ENCODE peak calls at places on chromosomes 13 and 19, in eight cellular contexts. F is AG09309, G is K562, R is AG04450, B is epithelial cell of esophagus, E is transverse colon, I is IMR-90, N is cardiac muscle cell. W is an unnamed sample.
A peak's percentile ranks its signal among the peaks of the same experiment; 100 is the strongest.

GRCh38 chr13:51501096-51501495 is 48.3 kb upstream of the INTS6 start:
- DNase-seq in B (no peak), R (no peak), N (peak; percentile 21), G (no peak), F (no peak), I (peak; percentile 39), E (no peak), W (peak; percentile 52)

GRCh38 chr19:17948474-17948966 is 15.7 kb downstream of the CCDC124 start:
- DNase-seq in G (no peak), F (no peak), E (no peak), I (no peak), R (no peak), B (no peak), N (no peak), W (no peak)

GRCh38 chr13:23557043-23557442 is 13.2 kb upstream of the TNFRSF19 start:
- DNase-seq in N (no peak), B (no peak), G (no peak), E (no peak), I (no peak), F (no peak), R (no peak), W (no peak)

GRCh38 chr19:8638078-8638619 is 7.7 kb downstream of the NFILZ start:
- DNase-seq in I (peak; percentile 21), N (peak; percentile 62), B (no peak), F (peak; percentile 57), R (no peak), E (peak; percentile 22), G (no peak), W (no peak)

GRCh38 chr19:306151-306900 is 15.1 kb upstream of the PLPP2 start:
- DNase-seq in G (no peak), E (no peak), F (no peak), R (no peak), N (no peak), B (no peak), I (no peak), W (no peak)

GRCh38 chr13:29384466-29384865 is 211.0 kb downstream of the SLC7A1 start:
- DNase-seq in R (no peak), F (no peak), E (no peak), B (no peak), I (no peak), N (no peak), G (no peak), W (no peak)

GRCh38 chr13:99388334-99388923 is 81.2 kb upstream of the GPR183 start:
- DNase-seq in F (no peak), N (no peak), B (no peak), E (no peak), I (no peak), G (no peak), R (no peak), W (no peak)

GRCh38 chr13:52449323-52450011 is 967 bp downstream of the VPS36 start:
- DNase-seq in G (no peak), I (no peak), R (no peak), E (no peak), N (no peak), F (no peak), B (no peak), W (no peak)

GRCh38 chr19:28075229-28075628 is 1137.7 kb downstream of the UQCRFS1 start:
- DNase-seq in B (no peak), R (no peak), G (no peak), N (no peak), I (no peak), F (no peak), E (no peak), W (no peak)

GRCh38 chr19:30649934-30650614 is 277.9 kb downstream of the ZNF536 start:
- DNase-seq in I (peak; percentile 51), R (no peak), E (no peak), B (peak; percentile 54), F (no peak), N (peak; percentile 63), G (peak; percentile 45), W (peak; percentile 58)

GRCh38 chr19:57803594-57804325 is 11.0 kb downstream of the ZNF552 start:
- DNase-seq in R (peak; percentile 48), N (peak; percentile 92), E (peak; percentile 26), I (peak; percentile 79), G (no peak), B (peak; percentile 67), F (peak; percentile 67), W (peak; percentile 62)

GRCh38 chr13:106507560-106508274 is 27.7 kb downstream of the EFNB2 start:
- DNase-seq in E (no peak), N (peak; percentile 96), F (peak; percentile 93), G (no peak), B (peak; percentile 95), I (peak; percentile 95), R (peak; percentile 76), W (peak; percentile 97)

GRCh38 chr19:574658-575526 is 2.5 kb downstream of the BSG start:
- DNase-seq in I (peak; percentile 59), B (peak; percentile 58), E (no peak), R (no peak), N (peak; percentile 56), F (no peak), G (peak; percentile 74), W (peak; percentile 72)

GRCh38 chr19:40519352-40520322 is 52.8 kb downstream of the SPTBN4 start:
- DNase-seq in E (no peak), G (no peak), F (no peak), R (no peak), N (peak; percentile 57), I (peak; percentile 40), B (peak; percentile 47), W (no peak)

GRCh38 chr19:19185853-19186728 is 5.9 kb downstream of the BORCS8 start:
- DNase-seq in B (peak; percentile 67), N (peak; percentile 56), G (peak; percentile 69), R (no peak), I (peak; percentile 31), E (peak; percentile 57), F (no peak), W (peak; percentile 43)

GRCh38 chr19:7203317-7203716 is 90.9 kb downstream of the INSR start:
- DNase-seq in F (no peak), N (no peak), E (no peak), R (no peak), B (no peak), G (no peak), I (no peak), W (no peak)

GRCh38 chr19:23470873-23471555 is 75.7 kb upstream of the ZNF91 start:
- DNase-seq in R (no peak), N (no peak), E (peak; percentile 34), F (no peak), G (no peak), B (no peak), I (no peak), W (no peak)

GRCh38 chr13:113393226-113393571 is 29.3 kb upstream of the GRTP1 start:
- DNase-seq in B (no peak), E (no peak), N (no peak), R (no peak), I (no peak), G (no peak), F (no peak), W (no peak)

GRCh38 chr19:11199517-11199916 is 2.2 kb upstream of the KANK2 start:
- DNase-seq in F (no peak), I (no peak), B (no peak), N (no peak), G (no peak), E (no peak), R (no peak), W (no peak)

GRCh38 chr19:15864824-15865223 is 33.0 kb downstream of the CYP4F2 start:
- DNase-seq in F (no peak), R (no peak), N (no peak), E (no peak), G (no peak), I (no peak), B (no peak), W (no peak)

GRCh38 chr13:111652676-111653075 is 332.2 kb downstream of the TEX29 start:
- DNase-seq in N (no peak), R (no peak), G (no peak), B (no peak), E (no peak), F (no peak), I (no peak), W (no peak)

GRCh38 chr13:28820099-28821051 is at the start of gene MTUS2:
- DNase-seq in G (peak; percentile 68), F (no peak), I (no peak), R (no peak), B (peak; percentile 18), N (no peak), E (no peak), W (no peak)

GRCh38 chr19:16609511-16609910 is 18.5 kb downstream of the MED26 start:
- DNase-seq in B (no peak), E (no peak), N (no peak), R (no peak), G (no peak), F (no peak), I (no peak), W (no peak)

GRCh38 chr13:113881614-113882265 is 17.9 kb upstream of the GAS6 start:
- DNase-seq in B (peak; percentile 53), E (no peak), R (no peak), F (no peak), G (no peak), I (no peak), N (no peak), W (no peak)

DNA sequence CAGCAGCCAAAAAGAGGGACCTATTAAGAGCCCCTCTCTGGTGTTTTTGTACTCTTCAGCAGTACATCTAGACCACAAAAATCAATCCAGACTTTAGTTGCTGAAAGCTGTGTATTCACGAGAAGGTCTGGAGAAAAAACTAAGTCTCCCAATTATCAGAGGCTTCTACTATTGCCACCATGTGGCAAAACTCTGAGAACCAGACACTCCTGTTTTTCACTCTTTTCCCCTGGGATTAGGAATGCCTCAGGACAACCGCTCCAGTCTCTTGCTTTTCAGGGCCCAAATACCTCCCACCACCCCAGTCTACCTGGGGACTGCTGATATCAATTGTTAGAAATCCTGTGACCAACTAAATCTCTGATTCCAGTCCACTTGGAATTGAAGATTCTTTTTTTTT is 30.1 kb upstream of the OBI1 start:
- DNase-seq in R (no peak), G (no peak), B (no peak), N (peak; percentile 24), I (no peak), F (no peak), E (no peak), W (no peak)
- TF ChIP-seq CTCF in R (no peak), G (no peak), B (no peak), N (peak; percentile 23), I (no peak), F (no peak), E (no peak), W (peak; percentile 7)

GRCh38 chr19:55216461-55217198 is 7.3 kb upstream of the PTPRH start:
- DNase-seq in N (peak; percentile 99), I (peak; percentile 100), B (peak; percentile 100), G (peak; percentile 88), F (peak; percentile 96), R (peak; percentile 97), E (peak; percentile 86), W (peak; percentile 100)
- H3K4me3 ChIP-seq in N (peak overlapping the region; percentile 35), I (peak overlapping the region; percentile 25), B (peak overlapping the region; percentile 29), G (peak overlapping the region; percentile 57), F (peak overlapping the region; percentile 30), R (peak overlapping the region; percentile 62), E (peak overlapping the region; percentile 33), W (peak overlapping the region; percentile 30)

GRCh38 chr19:37218592-37218935 is 550 bp downstream of the ZNF383 start:
- DNase-seq in I (peak; percentile 39), R (no peak), B (no peak), F (peak; percentile 20), N (no peak), G (no peak), E (no peak), W (peak; percentile 49)
- TF ChIP-seq CTCF in I (no peak), R (no peak), B (no peak), F (no peak), N (no peak), G (no peak), E (no peak), W (no peak)

DNA sequence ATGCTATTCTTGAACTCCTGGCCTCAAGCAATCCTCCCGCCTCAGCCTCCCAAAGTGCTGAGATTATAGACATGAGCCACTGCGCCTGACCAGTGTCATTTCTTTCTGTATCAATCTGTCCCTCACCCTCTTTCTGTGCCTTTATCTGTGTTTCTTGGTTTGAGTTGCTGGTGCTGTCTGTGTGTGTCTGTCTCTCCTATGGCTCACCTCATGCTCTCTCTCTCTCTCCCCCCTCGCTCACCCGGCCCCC is 9.9 kb downstream of the IRF2BP1 start:
- DNase-seq in F (no peak), G (no peak), N (peak; percentile 25), B (no peak), I (no peak), R (no peak), E (no peak), W (no peak)
- H3K4me3 ChIP-seq in F (no peak overlapping the region), G (no peak overlapping the region), N (no peak overlapping the region), B (no peak overlapping the region), I (no peak overlapping the region), R (no peak overlapping the region), E (no peak overlapping the region), W (no peak overlapping the region)